ENCODE peak calls at places on chromosomes 16 and 17, in ten cellular contexts. One of them, this sample, is unnamed.

GRCh38 chr16:25419123-25419522 is 161.5 kb upstream of the ZKSCAN2 start:
- DNase-seq in germinal center: no peak
- DNase-seq in kidney tubule cell: no peak
- DNase-seq in WTC11: no peak
- DNase-seq in skeletal muscle cell: no peak
- DNase-seq in T47D: no peak
- DNase-seq in EL: no peak
- DNase-seq in C1 segment of cervical spinal cord: no peak
- DNase-seq in posterior vena cava: no peak
- DNase-seq in CD4-positive, alpha-beta T cell: no peak
- DNase-seq in this sample: no peak

GRCh38 chr16:5633845-5634440 is 536.3 kb upstream of the EEF2KMT start:
- DNase-seq in germinal center: peak
- DNase-seq in kidney tubule cell: peak
- DNase-seq in WTC11: no peak
- DNase-seq in skeletal muscle cell: no peak
- DNase-seq in T47D: peak
- DNase-seq in EL: no peak
- DNase-seq in C1 segment of cervical spinal cord: no peak
- DNase-seq in posterior vena cava: no peak
- DNase-seq in CD4-positive, alpha-beta T cell: no peak
- DNase-seq in this sample: no peak

GRCh38 chr17:63314766-63315165 is 131.3 kb downstream of the CYB561 start:
- DNase-seq in germinal center: no peak
- DNase-seq in kidney tubule cell: peak
- DNase-seq in WTC11: no peak
- DNase-seq in skeletal muscle cell: no peak
- DNase-seq in T47D: no peak
- DNase-seq in EL: no peak
- DNase-seq in C1 segment of cervical spinal cord: no peak
- DNase-seq in posterior vena cava: no peak
- DNase-seq in CD4-positive, alpha-beta T cell: no peak
- DNase-seq in this sample: no peak

GRCh38 chr17:52298881-52299280 is 140.4 kb upstream of the CA10 start:
- DNase-seq in germinal center: no peak
- DNase-seq in kidney tubule cell: no peak
- DNase-seq in WTC11: no peak
- DNase-seq in skeletal muscle cell: no peak
- DNase-seq in T47D: no peak
- DNase-seq in EL: no peak
- DNase-seq in C1 segment of cervical spinal cord: no peak
- DNase-seq in posterior vena cava: no peak
- DNase-seq in CD4-positive, alpha-beta T cell: no peak
- DNase-seq in this sample: no peak

GRCh38 chr17:74758846-74759163 is 10.4 kb downstream of the NHERF1 start:
- DNase-seq in germinal center: no peak
- DNase-seq in kidney tubule cell: peak
- DNase-seq in WTC11: no peak
- DNase-seq in skeletal muscle cell: no peak
- DNase-seq in T47D: no peak
- DNase-seq in EL: peak
- DNase-seq in C1 segment of cervical spinal cord: no peak
- DNase-seq in posterior vena cava: no peak
- DNase-seq in CD4-positive, alpha-beta T cell: no peak
- DNase-seq in this sample: no peak

GRCh38 chr16:22670551-22670970 is 143.4 kb upstream of the HS3ST2 start:
- DNase-seq in germinal center: peak
- DNase-seq in kidney tubule cell: no peak
- DNase-seq in WTC11: peak
- DNase-seq in skeletal muscle cell: no peak
- DNase-seq in T47D: peak
- DNase-seq in EL: no peak
- DNase-seq in C1 segment of cervical spinal cord: no peak
- DNase-seq in posterior vena cava: no peak
- DNase-seq in CD4-positive, alpha-beta T cell: no peak
- DNase-seq in this sample: no peak

GRCh38 chr17:73109603-73110002 is 17.1 kb upstream of the SLC39A11 start:
- DNase-seq in germinal center: no peak
- DNase-seq in kidney tubule cell: no peak
- DNase-seq in WTC11: no peak
- DNase-seq in skeletal muscle cell: no peak
- DNase-seq in T47D: no peak
- DNase-seq in EL: no peak
- DNase-seq in C1 segment of cervical spinal cord: no peak
- DNase-seq in posterior vena cava: no peak
- DNase-seq in CD4-positive, alpha-beta T cell: no peak
- DNase-seq in this sample: no peak

GRCh38 chr17:57393368-57393767 is 137.0 kb downstream of the MSI2 start:
- DNase-seq in germinal center: no peak
- DNase-seq in kidney tubule cell: no peak
- DNase-seq in WTC11: no peak
- DNase-seq in skeletal muscle cell: no peak
- DNase-seq in T47D: no peak
- DNase-seq in EL: no peak
- DNase-seq in C1 segment of cervical spinal cord: no peak
- DNase-seq in posterior vena cava: no peak
- DNase-seq in CD4-positive, alpha-beta T cell: no peak
- DNase-seq in this sample: no peak

GRCh38 chr16:69931631-69932030 is 19.5 kb upstream of the CLEC18A start:
- DNase-seq in germinal center: no peak
- DNase-seq in kidney tubule cell: no peak
- DNase-seq in WTC11: no peak
- DNase-seq in skeletal muscle cell: no peak
- DNase-seq in T47D: no peak
- DNase-seq in EL: no peak
- DNase-seq in C1 segment of cervical spinal cord: no peak
- DNase-seq in posterior vena cava: no peak
- DNase-seq in CD4-positive, alpha-beta T cell: no peak
- DNase-seq in this sample: peak

This sample was measured in Right ventricle myocardium inferior.